ENCODE peak calls at places on chromosomes 1 and 21, in four cellular contexts. One of them, this sample, is unnamed.

GRCh38 chr21:36491191-36491916 is 11.4 kb upstream of the CLDN14 start:
- DNase-seq in breast epithelium: no peak
- DNase-seq in IMR-90: no peak
- DNase-seq in endothelial cell of umbilical vein: no peak
- DNase-seq in this sample: no peak

GRCh38 chr1:116847688-116848531 is 61.8 kb upstream of the PTGFRN start:
- DNase-seq in breast epithelium: no peak
- DNase-seq in IMR-90: peak
- DNase-seq in endothelial cell of umbilical vein: peak
- DNase-seq in this sample: no peak

GRCh38 chr1:177209357-177209756 is 38.6 kb downstream of the BRINP2 start:
- DNase-seq in breast epithelium: peak
- DNase-seq in IMR-90: peak
- DNase-seq in endothelial cell of umbilical vein: peak
- DNase-seq in this sample: peak

GRCh38 chr1:58618303-58618702 is 41.3 kb upstream of the TACSTD2 start:
- DNase-seq in breast epithelium: peak
- DNase-seq in IMR-90: peak
- DNase-seq in endothelial cell of umbilical vein: peak
- DNase-seq in this sample: no peak

GRCh38 chr21:44517175-44517899 is 22.7 kb downstream of the KRTAP10-1 start:
- DNase-seq in breast epithelium: no peak
- DNase-seq in IMR-90: peak
- DNase-seq in endothelial cell of umbilical vein: no peak
- DNase-seq in this sample: peak

GRCh38 chr1:185341196-185341781 is 24.2 kb upstream of the IVNS1ABP start:
- DNase-seq in breast epithelium: no peak
- DNase-seq in IMR-90: no peak
- DNase-seq in endothelial cell of umbilical vein: no peak
- DNase-seq in this sample: no peak

GRCh38 chr1:869499-870244 is 54.1 kb upstream of the SAMD11 start:
- DNase-seq in breast epithelium: peak
- DNase-seq in IMR-90: peak
- DNase-seq in endothelial cell of umbilical vein: peak
- DNase-seq in this sample: peak

GRCh38 chr1:115067460-115067859 is 21.8 kb downstream of the TSPAN2 start:
- DNase-seq in breast epithelium: no peak
- DNase-seq in IMR-90: peak
- DNase-seq in endothelial cell of umbilical vein: no peak
- DNase-seq in this sample: no peak

GRCh38 chr1:65793359-65793732 is 651 bp downstream of the PDE4B start:
- DNase-seq in breast epithelium: no peak
- DNase-seq in IMR-90: peak
- DNase-seq in endothelial cell of umbilical vein: no peak
- DNase-seq in this sample: no peak

GRCh38 chr1:68221971-68222355 is 10.4 kb downstream of the WLS start:
- DNase-seq in breast epithelium: no peak
- DNase-seq in IMR-90: peak
- DNase-seq in endothelial cell of umbilical vein: peak
- DNase-seq in this sample: no peak

GRCh38 chr1:227908366-227908765 is 39.4 kb downstream of the WNT9A start:
- DNase-seq in breast epithelium: no peak
- DNase-seq in IMR-90: no peak
- DNase-seq in endothelial cell of umbilical vein: no peak
- DNase-seq in this sample: no peak

GRCh38 chr1:177948336-177948972 is 21.4 kb downstream of the SEC16B start:
- DNase-seq in breast epithelium: peak
- DNase-seq in IMR-90: peak
- DNase-seq in endothelial cell of umbilical vein: peak
- DNase-seq in this sample: peak

GRCh38 chr1:157515141-157515540 is 37.2 kb downstream of the FCRL5 start:
- DNase-seq in breast epithelium: no peak
- DNase-seq in IMR-90: no peak
- DNase-seq in endothelial cell of umbilical vein: no peak
- DNase-seq in this sample: no peak

GRCh38 chr1:116954450-116954849 is 44.7 kb downstream of the PTGFRN start:
- DNase-seq in breast epithelium: no peak
- DNase-seq in IMR-90: no peak
- DNase-seq in endothelial cell of umbilical vein: no peak
- DNase-seq in this sample: no peak

GRCh38 chr1:94068096-94068830 is 52.7 kb downstream of the ABCA4 start:
- DNase-seq in breast epithelium: no peak
- DNase-seq in IMR-90: peak
- DNase-seq in endothelial cell of umbilical vein: peak
- DNase-seq in this sample: no peak

GRCh38 chr1:165287781-165288180 is 68.7 kb downstream of the LMX1A start:
- DNase-seq in breast epithelium: no peak
- DNase-seq in IMR-90: no peak
- DNase-seq in endothelial cell of umbilical vein: no peak
- DNase-seq in this sample: no peak

GRCh38 chr1:1889090-1889750 is 1.7 kb downstream of the GNB1 start:
- DNase-seq in breast epithelium: no peak
- DNase-seq in IMR-90: peak
- DNase-seq in endothelial cell of umbilical vein: peak
- DNase-seq in this sample: peak

GRCh38 chr1:45375104-45376090 is 35.2 kb upstream of the MUTYH start:
- DNase-seq in breast epithelium: no peak
- DNase-seq in IMR-90: no peak
- DNase-seq in endothelial cell of umbilical vein: no peak
- DNase-seq in this sample: peak

GRCh38 chr1:102875756-102876155 is 232.6 kb downstream of the COL11A1 start:
- DNase-seq in breast epithelium: no peak
- DNase-seq in IMR-90: no peak
- DNase-seq in endothelial cell of umbilical vein: no peak
- DNase-seq in this sample: no peak

GRCh38 chr1:10679521-10680220 is 116.8 kb downstream of the CASZ1 start:
- DNase-seq in breast epithelium: peak
- DNase-seq in IMR-90: peak
- DNase-seq in endothelial cell of umbilical vein: peak
- DNase-seq in this sample: no peak

GRCh38 chr1:109977225-109977624 is 7.3 kb upstream of the AHCYL1 start:
- DNase-seq in breast epithelium: no peak
- DNase-seq in IMR-90: no peak
- DNase-seq in endothelial cell of umbilical vein: no peak
- DNase-seq in this sample: no peak

GRCh38 chr1:228374711-228375577 is 31.7 kb downstream of the TRIM11 start:
- DNase-seq in breast epithelium: peak
- DNase-seq in IMR-90: peak
- DNase-seq in endothelial cell of umbilical vein: peak
- DNase-seq in this sample: no peak

GRCh38 chr1:170086399-170087032 is 12.0 kb upstream of the KIFAP3 start:
- DNase-seq in breast epithelium: no peak
- DNase-seq in IMR-90: no peak
- DNase-seq in endothelial cell of umbilical vein: no peak
- DNase-seq in this sample: no peak

GRCh38 chr1:111704240-111704639 is 35.0 kb downstream of the INKA2 start:
- DNase-seq in breast epithelium: no peak
- DNase-seq in IMR-90: no peak
- DNase-seq in endothelial cell of umbilical vein: no peak
- DNase-seq in this sample: no peak

GRCh38 chr1:17198476-17199258 is 6.3 kb upstream of the PADI1 start:
- DNase-seq in breast epithelium: no peak
- DNase-seq in IMR-90: no peak
- DNase-seq in endothelial cell of umbilical vein: no peak
- DNase-seq in this sample: no peak

GRCh38 chr1:39762550-39763540 is 8.3 kb downstream of the OXCT2 start:
- DNase-seq in breast epithelium: no peak
- DNase-seq in IMR-90: no peak
- DNase-seq in endothelial cell of umbilical vein: no peak
- DNase-seq in this sample: no peak
- TF ChIP-seq POLR2A in breast epithelium: no peak
- TF ChIP-seq POLR2A in IMR-90: no peak
- TF ChIP-seq POLR2A in endothelial cell of umbilical vein: no peak
- TF ChIP-seq POLR2A in this sample: no peak

GRCh38 chr1:200146100-200146499 is 118.6 kb downstream of the NR5A2 start:
- DNase-seq in breast epithelium: no peak
- DNase-seq in IMR-90: no peak
- DNase-seq in endothelial cell of umbilical vein: no peak
- DNase-seq in this sample: no peak
- TF ChIP-seq POLR2A in breast epithelium: no peak
- TF ChIP-seq POLR2A in IMR-90: no peak
- TF ChIP-seq POLR2A in endothelial cell of umbilical vein: no peak
- TF ChIP-seq POLR2A in this sample: no peak

GRCh38 chr1:186633101-186633500 is 47.1 kb downstream of the PTGS2 start:
- DNase-seq in breast epithelium: no peak
- DNase-seq in IMR-90: no peak
- DNase-seq in endothelial cell of umbilical vein: peak
- DNase-seq in this sample: no peak

GRCh38 chr1:186636786-186637185 is 43.4 kb downstream of the PTGS2 start:
- DNase-seq in breast epithelium: no peak
- DNase-seq in IMR-90: no peak
- DNase-seq in endothelial cell of umbilical vein: no peak
- DNase-seq in this sample: no peak

GRCh38 chr1:186629341-186629740 is 50.9 kb downstream of the PTGS2 start:
- DNase-seq in breast epithelium: no peak
- DNase-seq in IMR-90: no peak
- DNase-seq in endothelial cell of umbilical vein: no peak
- DNase-seq in this sample: no peak

GRCh38 chr1:186628910-186629309 is 51.3 kb downstream of the PTGS2 start:
- DNase-seq in breast epithelium: no peak
- DNase-seq in IMR-90: no peak
- DNase-seq in endothelial cell of umbilical vein: no peak
- DNase-seq in this sample: no peak

DNA sequence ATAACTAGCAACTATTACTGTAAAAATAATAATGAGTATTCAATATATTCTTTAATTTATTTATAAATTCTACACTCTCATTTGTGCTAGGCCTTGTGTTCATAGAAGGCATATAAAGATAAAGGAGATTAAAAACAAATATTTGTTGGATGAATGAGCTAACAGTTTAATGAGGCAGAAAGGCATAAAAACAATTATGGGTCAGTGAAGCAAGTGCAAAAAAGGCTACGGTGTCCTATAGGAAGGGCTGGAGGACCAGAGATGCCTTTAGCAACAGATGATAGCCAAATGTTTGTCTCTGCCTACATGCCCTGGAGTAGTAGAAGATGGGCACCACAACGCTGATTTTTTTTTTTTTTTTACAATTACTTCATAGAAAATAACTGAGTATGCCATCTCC is 45.7 kb downstream of the PTGS2 start:
- DNase-seq in breast epithelium: no peak
- DNase-seq in IMR-90: no peak
- DNase-seq in endothelial cell of umbilical vein: no peak
- DNase-seq in this sample: no peak
- TF ChIP-seq POLR2A in breast epithelium: no peak
- TF ChIP-seq POLR2A in IMR-90: no peak
- TF ChIP-seq POLR2A in endothelial cell of umbilical vein: no peak
- TF ChIP-seq POLR2A in this sample: no peak

DNA sequence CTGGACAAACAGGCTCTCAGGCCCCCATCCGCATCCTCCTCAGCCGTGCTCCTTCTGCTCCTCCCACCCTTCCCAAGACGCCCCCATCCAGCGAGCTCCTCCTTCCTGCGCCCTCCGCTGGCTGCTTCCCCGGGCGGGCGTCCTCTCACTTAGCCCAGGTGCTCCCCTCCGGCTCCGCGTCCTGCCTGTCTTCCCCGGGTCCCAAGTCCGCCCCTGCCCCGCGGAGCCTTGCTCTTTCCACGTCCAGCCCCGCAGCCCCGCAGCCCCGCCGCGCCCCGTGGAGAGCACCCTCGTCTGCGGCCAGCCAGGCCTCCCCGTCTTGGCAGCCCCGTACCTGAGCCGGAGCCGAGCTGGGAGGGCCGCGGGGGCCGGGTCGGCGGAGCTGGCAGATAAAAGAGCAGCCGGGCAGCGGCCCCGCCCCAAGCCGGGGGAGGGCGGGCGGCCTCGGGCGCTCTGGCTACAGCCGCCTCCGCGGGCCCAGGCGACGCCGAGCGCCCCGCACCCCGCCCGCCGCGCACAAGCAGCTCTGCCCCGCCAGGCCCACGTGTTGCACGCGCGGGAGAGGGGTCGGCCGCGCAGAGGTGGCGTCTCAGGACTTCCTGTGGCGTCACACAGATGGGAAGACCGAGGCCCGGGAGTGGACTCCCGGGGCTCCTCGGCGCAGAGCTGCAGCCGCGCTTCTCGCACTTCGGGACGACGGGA is at the start of gene PAQR7:
- DNase-seq in breast epithelium: peak
- DNase-seq in IMR-90: peak
- DNase-seq in endothelial cell of umbilical vein: peak
- DNase-seq in this sample: peak
- TF ChIP-seq POLR2A in breast epithelium: no peak
- TF ChIP-seq POLR2A in IMR-90: no peak
- TF ChIP-seq POLR2A in endothelial cell of umbilical vein: no peak
- TF ChIP-seq POLR2A in this sample: no peak

GRCh38 chr1:6523566-6523965 is 30.7 kb downstream of the NOL9 start:
- DNase-seq in breast epithelium: no peak
- DNase-seq in IMR-90: peak
- DNase-seq in endothelial cell of umbilical vein: peak
- DNase-seq in this sample: peak
- TF ChIP-seq POLR2A in breast epithelium: no peak
- TF ChIP-seq POLR2A in IMR-90: no peak
- TF ChIP-seq POLR2A in endothelial cell of umbilical vein: no peak
- TF ChIP-seq POLR2A in this sample: no peak

DNA sequence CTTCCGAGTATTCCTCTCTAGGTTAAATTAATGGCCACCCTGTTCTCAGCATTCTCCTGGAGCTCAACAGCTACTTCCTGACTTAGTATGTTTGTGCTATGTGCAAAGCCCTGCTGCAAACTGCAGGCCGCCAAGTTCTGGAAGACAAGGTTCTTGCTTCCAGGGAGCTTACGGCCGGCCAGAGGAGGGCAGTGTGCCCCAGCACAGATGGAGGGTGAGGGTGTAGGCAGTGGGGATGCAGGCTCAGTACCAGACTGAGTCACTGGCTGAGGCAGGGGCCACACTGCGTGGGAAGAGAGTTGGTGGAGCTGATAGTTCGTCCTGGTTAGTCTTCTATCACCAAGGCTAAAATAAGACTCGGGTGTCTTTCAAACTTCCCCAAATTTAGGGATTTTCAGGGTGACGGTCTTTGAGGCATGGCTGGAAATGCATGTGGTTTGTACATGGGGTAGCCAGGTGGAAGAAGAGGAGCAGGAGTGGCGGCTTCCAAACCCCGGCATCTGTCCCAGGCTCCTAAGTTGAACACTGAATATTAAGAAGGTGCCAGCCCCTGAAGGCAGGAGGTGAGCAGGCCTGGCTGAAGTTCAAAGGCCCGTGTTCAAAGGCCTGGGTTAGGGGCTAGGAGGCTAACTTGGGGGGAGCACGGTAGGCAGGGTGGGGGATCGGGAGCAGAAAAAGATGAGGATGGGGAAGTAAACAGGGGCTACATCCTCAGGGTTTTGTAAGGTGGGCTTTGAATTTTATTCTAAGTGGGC is 42.9 kb downstream of the ELK4 start:
- DNase-seq in breast epithelium: no peak
- DNase-seq in IMR-90: peak
- DNase-seq in endothelial cell of umbilical vein: peak
- DNase-seq in this sample: peak
- TF ChIP-seq POLR2A in breast epithelium: no peak
- TF ChIP-seq POLR2A in IMR-90: no peak
- TF ChIP-seq POLR2A in endothelial cell of umbilical vein: no peak
- TF ChIP-seq POLR2A in this sample: no peak

This sample was measured in erythroblast.